ENCODE peak calls at places on chromosomes 3 and 15, in seven cellular contexts. U, S, H, B, R, T and F are unnamed samples.

GRCh38 chr3:48739617-48739954 is 22.6 kb upstream of the IP6K2 start:
- DNase-seq in R (no peak), T (no peak), B (no peak), H (peak), S (no peak), U (no peak), F (no peak)

GRCh38 chr3:44832965-44833364 is 28.7 kb upstream of the TMEM42 start:
- DNase-seq in R (no peak), U (no peak), B (no peak), T (no peak), H (no peak), S (no peak), F (no peak)

GRCh38 chr15:56047354-56047753 is 53.9 kb upstream of the NEDD4 start:
- DNase-seq in R (no peak), H (no peak), B (no peak), T (no peak), S (no peak), U (no peak), F (no peak)

GRCh38 chr15:36361351-36361870 is 218.0 kb upstream of the CDIN1 start:
- DNase-seq in B (no peak), U (no peak), T (no peak), H (no peak), R (no peak), S (no peak), F (no peak)

GRCh38 chr15:80669599-80670273 is 25.4 kb upstream of the ABHD17C start:
- DNase-seq in R (no peak), U (no peak), S (no peak), B (no peak), H (no peak), T (no peak), F (no peak)

GRCh38 chr3:55658297-55659022 is 171.4 kb upstream of the WNT5A start:
- DNase-seq in U (no peak), H (no peak), R (no peak), B (no peak), S (no peak), T (peak), F (no peak)

GRCh38 chr3:14358426-14359211 is 43.8 kb upstream of the SLC6A6 start:
- DNase-seq in B (no peak), R (no peak), T (no peak), S (no peak), U (no peak), H (no peak), F (no peak)

GRCh38 chr3:128480717-128481437 is 12.1 kb downstream of the GATA2 start:
- DNase-seq in H (no peak), U (no peak), T (no peak), S (no peak), B (no peak), R (no peak), F (no peak)

GRCh38 chr3:188432826-188433525 is 279.0 kb downstream of the LPP start:
- DNase-seq in T (no peak), S (no peak), U (no peak), R (no peak), H (no peak), B (no peak), F (no peak)

GRCh38 chr15:40787344-40787841 is 17.6 kb downstream of the C15orf62 start:
- DNase-seq in T (no peak), H (no peak), B (peak), S (no peak), R (no peak), U (no peak), F (no peak)

GRCh38 chr3:64321747-64322146 is 96.5 kb upstream of the PRICKLE2 start:
- DNase-seq in R (no peak), S (no peak), U (no peak), T (no peak), H (no peak), B (no peak), F (no peak)

GRCh38 chr3:26369133-26369532 is 253.4 kb upstream of the LRRC3B start:
- DNase-seq in R (no peak), B (no peak), T (no peak), S (peak), H (no peak), U (no peak), F (no peak)

GRCh38 chr3:14331273-14331672 is 71.1 kb upstream of the SLC6A6 start:
- DNase-seq in H (no peak), T (no peak), B (no peak), R (no peak), S (no peak), U (no peak), F (no peak)

GRCh38 chr15:32104061-32104980 is 74.0 kb downstream of the CHRNA7 start:
- DNase-seq in U (no peak), S (no peak), H (no peak), B (no peak), T (no peak), R (no peak), F (no peak)

GRCh38 chr3:32817561-32818430 is at the start of gene TRIM71:
- DNase-seq in T (no peak), S (no peak), B (no peak), U (no peak), H (peak), R (no peak), F (no peak)

GRCh38 chr3:86921981-86922680 is 68.8 kb downstream of the VGLL3 start:
- DNase-seq in H (no peak), B (no peak), U (no peak), S (no peak), T (no peak), R (no peak), F (no peak)

GRCh38 chr3:67876261-67876660 is 221.8 kb upstream of the SUCLG2 start:
- DNase-seq in B (no peak), U (no peak), T (no peak), R (peak), S (no peak), H (no peak), F (no peak)

GRCh38 chr3:134552776-134553175 is 66.9 kb downstream of the CEP63 start:
- DNase-seq in U (no peak), S (no peak), H (no peak), B (no peak), R (no peak), T (no peak), F (no peak)

GRCh38 chr15:61731081-61731480 is 329.2 kb downstream of the VPS13C start:
- DNase-seq in T (no peak), S (no peak), R (no peak), U (no peak), B (no peak), H (no peak), F (no peak)

GRCh38 chr3:107938128-107938527 is 152.7 kb downstream of the CD47 start:
- DNase-seq in S (no peak), H (peak), R (peak), T (no peak), U (no peak), B (peak), F (peak)

GRCh38 chr3:79329154-79329553 is 438.6 kb downstream of the ROBO1 start:
- DNase-seq in H (no peak), R (no peak), S (no peak), T (no peak), U (no peak), B (no peak), F (no peak)

GRCh38 chr15:54131410-54131809 is 153.2 kb downstream of the UNC13C start:
- DNase-seq in T (no peak), S (no peak), R (no peak), U (no peak), H (no peak), B (no peak), F (no peak)

GRCh38 chr15:41928100-41928499 is 34.2 kb upstream of the SPTBN5 start:
- DNase-seq in U (no peak), T (peak), S (no peak), R (peak), B (no peak), H (no peak), F (peak)

GRCh38 chr3:45473841-45474240 is 85.5 kb downstream of the LARS2 start:
- DNase-seq in R (no peak), B (no peak), H (no peak), U (no peak), T (no peak), S (no peak), F (no peak)

GRCh38 chr15:71804226-71804625 is 6.1 kb upstream of the NR2E3 start:
- DNase-seq in B (no peak), S (no peak), H (no peak), R (no peak), U (no peak), T (no peak), F (no peak)

GRCh38 chr15:99989095-99989494 is 255.9 kb upstream of the LYSMD4 start:
- DNase-seq in T (no peak), U (no peak), S (no peak), B (no peak), H (no peak), R (no peak), F (no peak)

DNA sequence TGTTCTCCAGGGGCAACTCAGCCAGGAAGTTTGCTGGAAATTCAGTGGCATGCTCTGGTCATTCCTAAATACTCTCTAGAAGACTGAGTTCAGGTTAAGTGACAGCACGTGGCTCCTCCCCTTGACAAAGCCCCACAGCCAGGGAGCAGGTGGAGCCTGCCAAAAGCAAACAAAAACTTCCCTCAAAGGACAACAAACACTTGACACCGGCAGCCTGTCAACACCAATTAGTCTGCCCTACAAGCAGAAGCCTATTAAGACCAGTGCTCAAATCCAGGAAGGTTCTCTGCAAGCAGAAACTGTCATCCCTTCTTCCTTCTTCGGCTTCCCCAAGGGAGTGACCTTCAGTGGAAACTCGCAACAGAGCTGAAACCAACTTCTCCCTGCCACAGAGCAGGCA is 5.0 kb downstream of the MEX3B start:
- DNase-seq in U (no peak), B (no peak), T (no peak), S (peak), R (no peak), H (no peak), F (peak)
- TF ChIP-seq JUND in U (no peak), B (no peak), T (no peak), S (no peak), R (no peak), H (no peak), F (no peak)

GRCh38 chr3:194396561-194396896 is 2.5 kb downstream of the GP5 start:
- DNase-seq in U (no peak), T (no peak), B (no peak), H (no peak), R (peak), S (no peak), F (no peak)

GRCh38 chr3:194397757-194398312 is 1.2 kb downstream of the GP5 start:
- DNase-seq in R (no peak), H (no peak), B (no peak), S (no peak), U (no peak), T (no peak), F (no peak)

GRCh38 chr3:194395767-194396527 is 3.1 kb downstream of the GP5 start:
- DNase-seq in T (no peak), B (no peak), S (peak), U (peak), H (no peak), R (peak), F (no peak)

GRCh38 chr3:194395201-194395600 is 3.9 kb downstream of the GP5 start:
- DNase-seq in U (no peak), T (no peak), B (no peak), R (peak), H (no peak), S (peak), F (peak)

GRCh38 chr3:194396897-194397756 is 1.9 kb downstream of the GP5 start:
- DNase-seq in S (no peak), H (no peak), U (no peak), T (no peak), R (no peak), B (no peak), F (no peak)
- TF ChIP-seq JUND in S (no peak), H (no peak), U (no peak), T (no peak), R (no peak), B (no peak), F (no peak)

GRCh38 chr3:99534951-99535704 is 103.3 kb upstream of the COL8A1 start:
- DNase-seq in R (no peak), U (no peak), T (no peak), B (no peak), S (no peak), H (no peak), F (no peak)
- TF ChIP-seq JUND in R (no peak), U (no peak), T (no peak), B (no peak), S (no peak), H (no peak), F (no peak)

DNA sequence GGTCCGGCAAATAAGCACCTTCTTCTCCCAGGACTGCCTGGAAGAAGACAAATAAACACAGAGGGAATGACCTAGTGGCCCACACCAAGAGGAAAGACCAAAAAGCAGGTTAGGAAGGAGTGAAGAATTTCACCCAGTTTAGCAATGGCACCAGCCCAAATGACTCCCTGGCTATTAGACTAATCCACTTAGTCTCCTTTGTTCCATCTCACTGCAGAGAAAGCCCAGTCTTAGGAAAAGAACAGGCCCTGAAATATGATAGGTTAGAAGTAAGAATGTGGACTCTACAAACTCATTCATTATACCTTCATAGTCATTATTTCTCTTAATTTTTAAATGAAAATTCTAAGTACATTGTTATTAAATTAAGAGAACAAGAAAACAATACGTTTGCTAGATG is 23.2 kb downstream of the SERPINI2 start:
- DNase-seq in H (no peak), T (no peak), B (no peak), U (no peak), R (no peak), S (no peak), F (no peak)
- TF ChIP-seq JUND in H (no peak), T (no peak), B (no peak), U (no peak), R (no peak), S (no peak), F (no peak)